ENCODE peak calls at places on chromosomes 16 and 17, in eight cellular contexts. Q, E, I, F, T, Y, L and Z are unnamed samples.

GRCh38 chr16:67868290-67868689 is 4.6 kb upstream of the EDC4 start:
- DNase-seq in Q (no peak), T (no peak), L (no peak), I (no peak), F (no peak), Y (no peak), E (no peak), Z (no peak)

GRCh38 chr17:61689610-61690180 is 98.7 kb upstream of the NACA2 start:
- DNase-seq in F (no peak), T (no peak), E (peak; percentile 41), Q (no peak), I (peak; percentile 27), L (peak; percentile 21), Y (no peak), Z (no peak)

GRCh38 chr17:40615295-40615988 is 32.2 kb downstream of the SMARCE1 start:
- DNase-seq in Y (no peak), E (peak; percentile 47), F (peak; percentile 66), Q (no peak), I (peak; percentile 35), T (peak; percentile 85), L (peak; percentile 22), Z (peak; percentile 88)

GRCh38 chr17:66654341-66654740 is 180.6 kb upstream of the CACNG5 start:
- DNase-seq in F (no peak), Y (no peak), L (peak; percentile 39), T (no peak), I (peak; percentile 75), Q (peak; percentile 46), E (peak; percentile 81), Z (no peak)

GRCh38 chr17:4490109-4490591 is 8.5 kb upstream of the SPNS2 start:
- DNase-seq in Q (no peak), L (no peak), T (no peak), Y (no peak), I (no peak), F (no peak), E (no peak), Z (peak; percentile 87)

GRCh38 chr16:2702871-2703745 is 16.9 kb downstream of the PRSS27 start:
- DNase-seq in L (no peak), Y (no peak), T (no peak), Q (no peak), F (no peak), E (no peak), I (no peak), Z (no peak)

GRCh38 chr16:87598431-87598830 is 3.9 kb upstream of the JPH3 start:
- DNase-seq in L (peak; percentile 45), T (no peak), I (peak; percentile 18), Y (no peak), F (no peak), Q (no peak), E (peak; percentile 12), Z (no peak)

GRCh38 chr17:50501054-50501453 is 7.2 kb upstream of the MYCBPAP start:
- DNase-seq in F (peak; percentile 57), T (peak; percentile 71), I (no peak), E (no peak), Q (no peak), L (peak; percentile 20), Y (no peak), Z (peak; percentile 68)

GRCh38 chr16:76035689-76036088 is 241.5 kb upstream of the CNTNAP4 start:
- DNase-seq in L (no peak), F (no peak), E (no peak), I (no peak), T (peak; percentile 51), Q (no peak), Y (no peak), Z (no peak)

GRCh38 chr17:67689534-67690177 is 28.1 kb upstream of the NOL11 start:
- DNase-seq in I (peak; percentile 48), Q (peak; percentile 21), Y (no peak), L (peak; percentile 68), T (peak; percentile 86), F (peak; percentile 79), E (peak; percentile 66), Z (peak; percentile 55)

GRCh38 chr16:66566051-66566901 is at the start of gene CMTM1:
- DNase-seq in L (no peak), I (no peak), F (no peak), T (peak; percentile 53), E (no peak), Y (no peak), Q (no peak), Z (no peak)

GRCh38 chr16:977096-977701 is 4.4 kb upstream of the SOX8 start:
- DNase-seq in I (no peak), Y (no peak), T (no peak), F (no peak), E (no peak), Q (no peak), L (no peak), Z (no peak)

GRCh38 chr16:73057369-73058210 is 9.7 kb upstream of the ZFHX3 start:
- DNase-seq in Y (no peak), Q (no peak), T (peak; percentile 58), I (peak; percentile 39), F (peak; percentile 61), L (no peak), E (no peak), Z (no peak)

GRCh38 chr16:67555795-67556212 is 6.5 kb upstream of the CTCF start:
- DNase-seq in I (peak; percentile 55), L (peak; percentile 36), T (no peak), Q (no peak), E (peak; percentile 72), Y (no peak), F (no peak), Z (no peak)

GRCh38 chr16:47574091-47575054 is 113.2 kb downstream of the PHKB start:
- DNase-seq in L (peak; percentile 46), E (peak; percentile 49), Y (no peak), F (no peak), T (peak; percentile 32), I (peak; percentile 79), Q (no peak), Z (no peak)

DNA sequence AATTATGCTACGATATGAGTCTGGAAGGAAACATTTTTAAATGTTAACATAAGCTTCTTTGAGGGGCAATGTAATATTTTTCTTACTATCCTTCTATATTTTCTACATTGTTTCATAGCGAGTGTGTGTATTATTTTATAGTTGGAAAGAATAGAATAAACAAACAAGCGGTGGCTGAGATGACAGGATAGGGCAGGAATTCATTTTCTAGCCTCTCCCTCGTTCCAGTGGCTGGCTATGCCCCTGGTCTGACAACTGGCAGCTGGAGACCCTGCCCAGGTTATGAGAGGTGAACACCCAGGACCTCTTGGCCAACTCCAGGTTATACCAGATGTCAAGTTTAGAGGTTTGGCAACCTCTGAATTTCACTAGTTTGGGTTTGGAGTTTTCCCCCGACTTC is 14.5 kb upstream of the TNRC6C start:
- DNase-seq in Q (no peak), E (no peak), T (no peak), I (no peak), F (no peak), L (no peak), Y (no peak), Z (no peak)
- H3K27ac ChIP-seq in Q (no peak overlapping the region), E (no peak overlapping the region), T (no peak overlapping the region), I (no peak overlapping the region), F (no peak overlapping the region), L (no peak overlapping the region), Y (no peak overlapping the region), Z (no peak overlapping the region)

DNA sequence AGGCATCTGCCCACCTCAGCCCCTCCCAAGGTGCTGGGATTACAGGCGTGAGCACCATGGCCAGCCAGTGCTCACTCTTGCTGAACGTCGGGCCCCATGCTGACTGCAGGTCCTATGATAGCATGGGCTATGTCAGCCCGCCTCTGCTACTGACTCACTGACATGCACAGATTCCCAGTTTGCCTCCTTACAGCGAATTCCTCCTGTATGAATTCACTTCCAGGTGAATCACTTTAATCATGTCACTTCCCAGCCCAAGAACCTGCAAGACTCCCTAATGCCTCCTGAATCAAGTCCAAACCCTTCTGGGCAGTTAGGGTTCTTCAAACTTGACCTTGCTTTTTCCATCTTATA is 16.1 kb upstream of the UBTF start:
- DNase-seq in L (peak; percentile 70), E (peak; percentile 73), T (no peak), I (peak; percentile 86), Q (no peak), F (no peak), Y (no peak), Z (no peak)
- H3K27ac ChIP-seq in L (peak overlapping the region; percentile 32), E (no peak overlapping the region), T (no peak overlapping the region), I (no peak overlapping the region), Q (no peak overlapping the region), F (no peak overlapping the region), Y (no peak overlapping the region), Z (no peak overlapping the region)

GRCh38 chr16:12613992-12614661 is 189.6 kb downstream of the CPPED1 start:
- DNase-seq in E (no peak), T (no peak), I (no peak), Q (no peak), F (no peak), L (no peak), Y (no peak), Z (no peak)

GRCh38 chr16:12613131-12613991 is 190.3 kb downstream of the CPPED1 start:
- DNase-seq in Q (no peak), T (peak; percentile 25), I (peak; percentile 67), Y (peak; percentile 25), E (peak; percentile 39), L (peak; percentile 26), F (no peak), Z (no peak)

GRCh38 chr16:12617401-12617819 is 186.3 kb downstream of the CPPED1 start:
- DNase-seq in L (no peak), I (no peak), E (no peak), T (no peak), F (no peak), Y (peak; percentile 22), Q (no peak), Z (no peak)

GRCh38 chr16:12612598-12613101 is 191.0 kb downstream of the CPPED1 start:
- DNase-seq in E (no peak), L (no peak), F (no peak), T (no peak), Y (peak; percentile 67), Q (no peak), I (peak; percentile 32), Z (no peak)

GRCh38 chr16:12614662-12615278 is 188.9 kb downstream of the CPPED1 start:
- DNase-seq in E (no peak), I (no peak), L (no peak), T (no peak), Y (no peak), F (no peak), Q (no peak), Z (no peak)
- H3K27ac ChIP-seq in E (no peak overlapping the region), I (no peak overlapping the region), L (no peak overlapping the region), T (no peak overlapping the region), Y (no peak overlapping the region), F (no peak overlapping the region), Q (no peak overlapping the region), Z (no peak overlapping the region)

GRCh38 chr17:48068491-48068961 is 20.4 kb downstream of the NFE2L1 start:
- DNase-seq in Q (no peak), L (peak; percentile 28), F (no peak), E (peak; percentile 65), Y (no peak), I (peak; percentile 49), T (peak; percentile 82), Z (peak; percentile 53)

GRCh38 chr17:48077555-48077954 is 23.7 kb downstream of the CBX1 start:
- DNase-seq in L (no peak), E (no peak), T (no peak), Y (no peak), I (no peak), Q (no peak), F (no peak), Z (no peak)

GRCh38 chr17:48071654-48072053 is 23.5 kb downstream of the NFE2L1 start:
- DNase-seq in T (no peak), I (no peak), L (no peak), Q (no peak), Y (no peak), E (peak; percentile 36), F (no peak), Z (no peak)

GRCh38 chr17:48070195-48070594 is 22.0 kb downstream of the NFE2L1 start:
- DNase-seq in I (no peak), T (no peak), F (no peak), Q (no peak), Y (no peak), E (no peak), L (no peak), Z (no peak)

GRCh38 chr17:48074322-48075054 is 26.3 kb downstream of the NFE2L1 start:
- DNase-seq in Q (no peak), I (peak; percentile 69), L (peak; percentile 89), F (peak; percentile 73), Y (no peak), E (peak; percentile 82), T (peak; percentile 92), Z (peak; percentile 81)
- H3K27ac ChIP-seq in Q (no peak overlapping the region), I (no peak overlapping the region), L (peak overlapping the region; percentile 2), F (peak overlapping the region; percentile 30), Y (no peak overlapping the region), E (no peak overlapping the region), T (peak overlapping the region; percentile 83), Z (peak overlapping the region; percentile 0)